ENCODE peak calls at places on chromosomes 2 and 18, in six cellular contexts. V is T-helper 1 cell; Y is HT-29; L is stimulated activated CD8-positive, alpha-beta memory T cell treated with anti-CD3 and anti-CD28 coated beads, Interleukin-4, amount 100 ng/mL, for 4 hours; F is stimulated activated naive CD4-positive, alpha-beta T cell; O is HEK293T. X is an unnamed sample.
A peak's percentile ranks its signal among the peaks of the same experiment; 100 is the strongest.

GRCh38 chr2:48414640-48414979 is 115.3 kb upstream of the STON1 start:
- DNase-seq in V (no peak), Y (no peak), L (no peak), F (no peak), O (no peak), X (no peak)

GRCh38 chr2:222915092-222915957 is 54.5 kb downstream of the ACSL3 start:
- DNase-seq in V (no peak), Y (peak; percentile 49), L (no peak), F (no peak), O (no peak), X (no peak)

GRCh38 chr2:235485362-235485761 is 8.5 kb upstream of the AGAP1 start:
- DNase-seq in V (no peak), Y (no peak), L (no peak), F (no peak), O (no peak), X (no peak)

GRCh38 chr2:233840520-233840919 is 13.8 kb downstream of the HJURP start:
- DNase-seq in V (no peak), Y (no peak), L (no peak), F (no peak), O (no peak), X (no peak)

GRCh38 chr2:231727621-231728020 is 19.3 kb downstream of the PTMA start:
- DNase-seq in V (no peak), Y (no peak), L (no peak), F (no peak), O (no peak), X (no peak)

GRCh38 chr2:59032469-59032868 is 791.3 kb upstream of the FANCL start:
- DNase-seq in V (no peak), Y (no peak), L (no peak), F (no peak), O (no peak), X (peak; percentile 20)

GRCh38 chr2:112706170-112706664 is 14.6 kb upstream of the NT5DC4 start:
- DNase-seq in V (peak; percentile 87), Y (no peak), L (no peak), F (no peak), O (no peak), X (no peak)

GRCh38 chr2:98009887-98010760 is 14.4 kb upstream of the TMEM131 start:
- DNase-seq in V (no peak), Y (no peak), L (no peak), F (no peak), O (no peak), X (no peak)

GRCh38 chr2:139574371-139574770 is 794.2 kb upstream of the NXPH2 start:
- DNase-seq in V (no peak), Y (no peak), L (no peak), F (no peak), O (no peak), X (no peak)

GRCh38 chr2:239897596-239898235 is 127.4 kb downstream of the NDUFA10 start:
- DNase-seq in V (no peak), Y (no peak), L (no peak), F (no peak), O (no peak), X (no peak)

GRCh38 chr18:78722959-78723706 is 256.5 kb upstream of the SALL3 start:
- DNase-seq in V (no peak), Y (no peak), L (no peak), F (no peak), O (no peak), X (no peak)

X was measured in DMS79.